ENCODE peak calls at places on chromosomes 2 and 18, in eight cellular contexts. One of them, this sample, is unnamed.

GRCh38 chr2:47038656-47039501 is 116.2 kb downstream of the STPG4 start:
- DNase-seq in left ventricle myocardium inferior: no peak
- DNase-seq in CD8-positive, alpha-beta T cell: no peak
- DNase-seq in cardiac muscle cell: no peak
- DNase-seq in right atrium auricular region: no peak
- DNase-seq in right cardiac atrium: peak; percentile 54
- DNase-seq in heart left ventricle: no peak
- DNase-seq in CD4-positive, CD25-positive, alpha-beta regulatory T cell: no peak
- DNase-seq in this sample: no peak

GRCh38 chr2:152222975-152223638 is 47.5 kb upstream of the STAM2 start:
- DNase-seq in CD8-positive, alpha-beta T cell: no peak
- DNase-seq in left ventricle myocardium inferior: peak; percentile 41
- DNase-seq in cardiac muscle cell: peak; percentile 98
- DNase-seq in heart left ventricle: peak; percentile 64
- DNase-seq in right atrium auricular region: no peak
- DNase-seq in CD4-positive, CD25-positive, alpha-beta regulatory T cell: no peak
- DNase-seq in right cardiac atrium: peak; percentile 86
- DNase-seq in this sample: no peak

GRCh38 chr18:63410792-63411191 is 11.5 kb downstream of the VPS4B start:
- DNase-seq in left ventricle myocardium inferior: no peak
- DNase-seq in CD4-positive, CD25-positive, alpha-beta regulatory T cell: no peak
- DNase-seq in CD8-positive, alpha-beta T cell: no peak
- DNase-seq in cardiac muscle cell: peak; percentile 32
- DNase-seq in right cardiac atrium: no peak
- DNase-seq in right atrium auricular region: no peak
- DNase-seq in heart left ventricle: no peak
- DNase-seq in this sample: no peak

GRCh38 chr2:68774569-68775271 is 40.1 kb downstream of the ARHGAP25 start:
- DNase-seq in CD4-positive, CD25-positive, alpha-beta regulatory T cell: peak; percentile 56
- DNase-seq in heart left ventricle: peak; percentile 80
- DNase-seq in right atrium auricular region: peak; percentile 78
- DNase-seq in CD8-positive, alpha-beta T cell: peak; percentile 40
- DNase-seq in right cardiac atrium: peak; percentile 88
- DNase-seq in cardiac muscle cell: peak; percentile 81
- DNase-seq in left ventricle myocardium inferior: peak; percentile 70
- DNase-seq in this sample: no peak

GRCh38 chr2:12318427-12319057 is 398.2 kb upstream of the TRIB2 start:
- DNase-seq in CD8-positive, alpha-beta T cell: no peak
- DNase-seq in right atrium auricular region: no peak
- DNase-seq in CD4-positive, CD25-positive, alpha-beta regulatory T cell: no peak
- DNase-seq in heart left ventricle: no peak
- DNase-seq in cardiac muscle cell: no peak
- DNase-seq in right cardiac atrium: no peak
- DNase-seq in left ventricle myocardium inferior: no peak
- DNase-seq in this sample: no peak

GRCh38 chr2:71583876-71584275 is 130.5 kb downstream of the DYSF start:
- DNase-seq in cardiac muscle cell: no peak
- DNase-seq in right cardiac atrium: no peak
- DNase-seq in heart left ventricle: no peak
- DNase-seq in CD4-positive, CD25-positive, alpha-beta regulatory T cell: no peak
- DNase-seq in left ventricle myocardium inferior: no peak
- DNase-seq in right atrium auricular region: no peak
- DNase-seq in CD8-positive, alpha-beta T cell: no peak
- DNase-seq in this sample: no peak

GRCh38 chr2:45631955-45632354 is 19.5 kb upstream of the PRKCE start:
- DNase-seq in heart left ventricle: no peak
- DNase-seq in CD4-positive, CD25-positive, alpha-beta regulatory T cell: no peak
- DNase-seq in left ventricle myocardium inferior: no peak
- DNase-seq in right cardiac atrium: no peak
- DNase-seq in right atrium auricular region: no peak
- DNase-seq in cardiac muscle cell: no peak
- DNase-seq in CD8-positive, alpha-beta T cell: no peak
- DNase-seq in this sample: no peak

GRCh38 chr2:25920326-25920725 is 42.0 kb upstream of the ASXL2 start:
- DNase-seq in right atrium auricular region: no peak
- DNase-seq in CD4-positive, CD25-positive, alpha-beta regulatory T cell: no peak
- DNase-seq in CD8-positive, alpha-beta T cell: no peak
- DNase-seq in cardiac muscle cell: no peak
- DNase-seq in heart left ventricle: no peak
- DNase-seq in right cardiac atrium: no peak
- DNase-seq in left ventricle myocardium inferior: no peak
- DNase-seq in this sample: no peak

GRCh38 chr18:9711361-9712129 is 3.4 kb downstream of the RAB31 start:
- DNase-seq in cardiac muscle cell: no peak
- DNase-seq in CD4-positive, CD25-positive, alpha-beta regulatory T cell: no peak
- DNase-seq in heart left ventricle: no peak
- DNase-seq in right atrium auricular region: no peak
- DNase-seq in right cardiac atrium: no peak
- DNase-seq in CD8-positive, alpha-beta T cell: no peak
- DNase-seq in left ventricle myocardium inferior: no peak
- DNase-seq in this sample: no peak

GRCh38 chr2:127080941-127081769 is 25.8 kb downstream of the BIN1 start:
- DNase-seq in right cardiac atrium: no peak
- DNase-seq in cardiac muscle cell: no peak
- DNase-seq in right atrium auricular region: no peak
- DNase-seq in left ventricle myocardium inferior: no peak
- DNase-seq in CD8-positive, alpha-beta T cell: peak; percentile 30
- DNase-seq in heart left ventricle: no peak
- DNase-seq in CD4-positive, CD25-positive, alpha-beta regulatory T cell: peak; percentile 62
- DNase-seq in this sample: no peak

GRCh38 chr2:176124358-176125214 is 2.1 kb downstream of the HOXD9 start:
- DNase-seq in heart left ventricle: no peak
- DNase-seq in right atrium auricular region: no peak
- DNase-seq in left ventricle myocardium inferior: no peak
- DNase-seq in CD4-positive, CD25-positive, alpha-beta regulatory T cell: no peak
- DNase-seq in CD8-positive, alpha-beta T cell: no peak
- DNase-seq in cardiac muscle cell: no peak
- DNase-seq in right cardiac atrium: no peak
- DNase-seq in this sample: no peak

GRCh38 chr18:48919547-48919946 is 31.2 kb downstream of the SMAD7 start:
- DNase-seq in left ventricle myocardium inferior: no peak
- DNase-seq in right cardiac atrium: peak; percentile 55
- DNase-seq in right atrium auricular region: no peak
- DNase-seq in CD4-positive, CD25-positive, alpha-beta regulatory T cell: no peak
- DNase-seq in CD8-positive, alpha-beta T cell: no peak
- DNase-seq in heart left ventricle: no peak
- DNase-seq in cardiac muscle cell: no peak
- DNase-seq in this sample: peak; percentile 78

GRCh38 chr2:99821572-99822369 is 320.6 kb downstream of the AFF3 start:
- DNase-seq in left ventricle myocardium inferior: no peak
- DNase-seq in cardiac muscle cell: peak; percentile 17
- DNase-seq in right atrium auricular region: no peak
- DNase-seq in right cardiac atrium: no peak
- DNase-seq in CD4-positive, CD25-positive, alpha-beta regulatory T cell: no peak
- DNase-seq in CD8-positive, alpha-beta T cell: no peak
- DNase-seq in heart left ventricle: no peak
- DNase-seq in this sample: no peak

GRCh38 chr2:64313311-64313710 is 140.7 kb upstream of the LGALSL start:
- DNase-seq in left ventricle myocardium inferior: no peak
- DNase-seq in heart left ventricle: no peak
- DNase-seq in CD8-positive, alpha-beta T cell: no peak
- DNase-seq in CD4-positive, CD25-positive, alpha-beta regulatory T cell: no peak
- DNase-seq in right cardiac atrium: peak; percentile 65
- DNase-seq in cardiac muscle cell: peak; percentile 49
- DNase-seq in right atrium auricular region: no peak
- DNase-seq in this sample: no peak

GRCh38 chr2:179636100-179636980 is 225.1 kb downstream of the ZNF385B start:
- DNase-seq in left ventricle myocardium inferior: no peak
- DNase-seq in heart left ventricle: no peak
- DNase-seq in right cardiac atrium: no peak
- DNase-seq in cardiac muscle cell: no peak
- DNase-seq in CD4-positive, CD25-positive, alpha-beta regulatory T cell: no peak
- DNase-seq in CD8-positive, alpha-beta T cell: no peak
- DNase-seq in right atrium auricular region: no peak
- DNase-seq in this sample: no peak

GRCh38 chr2:45302011-45302325 is 292.7 kb upstream of the SIX2 start:
- DNase-seq in left ventricle myocardium inferior: no peak
- DNase-seq in right cardiac atrium: no peak
- DNase-seq in CD4-positive, CD25-positive, alpha-beta regulatory T cell: no peak
- DNase-seq in right atrium auricular region: no peak
- DNase-seq in CD8-positive, alpha-beta T cell: no peak
- DNase-seq in heart left ventricle: no peak
- DNase-seq in cardiac muscle cell: no peak
- DNase-seq in this sample: no peak

GRCh38 chr2:212961255-212961654 is 190.2 kb downstream of the IKZF2 start:
- DNase-seq in heart left ventricle: no peak
- DNase-seq in right atrium auricular region: no peak
- DNase-seq in left ventricle myocardium inferior: no peak
- DNase-seq in CD4-positive, CD25-positive, alpha-beta regulatory T cell: no peak
- DNase-seq in cardiac muscle cell: no peak
- DNase-seq in right cardiac atrium: no peak
- DNase-seq in CD8-positive, alpha-beta T cell: no peak
- DNase-seq in this sample: no peak

GRCh38 chr2:48400553-48401179 is 129.3 kb upstream of the STON1 start:
- DNase-seq in right cardiac atrium: no peak
- DNase-seq in left ventricle myocardium inferior: no peak
- DNase-seq in CD8-positive, alpha-beta T cell: no peak
- DNase-seq in heart left ventricle: no peak
- DNase-seq in right atrium auricular region: no peak
- DNase-seq in CD4-positive, CD25-positive, alpha-beta regulatory T cell: no peak
- DNase-seq in cardiac muscle cell: no peak
- DNase-seq in this sample: no peak

GRCh38 chr18:25282922-25283703 is 68.9 kb downstream of the ZNF521 start:
- DNase-seq in right atrium auricular region: no peak
- DNase-seq in heart left ventricle: no peak
- DNase-seq in cardiac muscle cell: no peak
- DNase-seq in right cardiac atrium: no peak
- DNase-seq in CD8-positive, alpha-beta T cell: no peak
- DNase-seq in CD4-positive, CD25-positive, alpha-beta regulatory T cell: no peak
- DNase-seq in left ventricle myocardium inferior: no peak
- DNase-seq in this sample: no peak

GRCh38 chr18:525066-525797 is 24.7 kb upstream of the COLEC12 start:
- DNase-seq in right atrium auricular region: no peak
- DNase-seq in left ventricle myocardium inferior: no peak
- DNase-seq in heart left ventricle: no peak
- DNase-seq in CD4-positive, CD25-positive, alpha-beta regulatory T cell: no peak
- DNase-seq in CD8-positive, alpha-beta T cell: no peak
- DNase-seq in cardiac muscle cell: peak; percentile 59
- DNase-seq in right cardiac atrium: no peak
- DNase-seq in this sample: no peak

GRCh38 chr2:108182489-108182888 is 57.3 kb upstream of the SULT1C3 start:
- DNase-seq in right cardiac atrium: no peak
- DNase-seq in left ventricle myocardium inferior: no peak
- DNase-seq in heart left ventricle: no peak
- DNase-seq in right atrium auricular region: no peak
- DNase-seq in CD4-positive, CD25-positive, alpha-beta regulatory T cell: no peak
- DNase-seq in CD8-positive, alpha-beta T cell: no peak
- DNase-seq in cardiac muscle cell: peak; percentile 6
- DNase-seq in this sample: no peak

GRCh38 chr2:237977380-237977779 is 10.6 kb downstream of the UBE2F start:
- DNase-seq in CD4-positive, CD25-positive, alpha-beta regulatory T cell: no peak
- DNase-seq in heart left ventricle: no peak
- DNase-seq in CD8-positive, alpha-beta T cell: no peak
- DNase-seq in left ventricle myocardium inferior: no peak
- DNase-seq in right atrium auricular region: no peak
- DNase-seq in cardiac muscle cell: no peak
- DNase-seq in right cardiac atrium: no peak
- DNase-seq in this sample: no peak

GRCh38 chr2:170265321-170265720 is 87.4 kb downstream of the MYO3B start:
- DNase-seq in heart left ventricle: no peak
- DNase-seq in cardiac muscle cell: no peak
- DNase-seq in right cardiac atrium: no peak
- DNase-seq in left ventricle myocardium inferior: no peak
- DNase-seq in right atrium auricular region: no peak
- DNase-seq in CD8-positive, alpha-beta T cell: no peak
- DNase-seq in CD4-positive, CD25-positive, alpha-beta regulatory T cell: no peak
- DNase-seq in this sample: no peak

GRCh38 chr2:30235008-30235655 is 3.8 kb downstream of the LBH start:
- DNase-seq in CD8-positive, alpha-beta T cell: peak; percentile 28
- DNase-seq in right atrium auricular region: no peak
- DNase-seq in CD4-positive, CD25-positive, alpha-beta regulatory T cell: no peak
- DNase-seq in heart left ventricle: no peak
- DNase-seq in left ventricle myocardium inferior: no peak
- DNase-seq in cardiac muscle cell: no peak
- DNase-seq in right cardiac atrium: no peak
- DNase-seq in this sample: no peak
- H3K27ac ChIP-seq in CD8-positive, alpha-beta T cell: peak overlapping the region; percentile 99
- H3K27ac ChIP-seq in right atrium auricular region: no peak overlapping the region
- H3K27ac ChIP-seq in CD4-positive, CD25-positive, alpha-beta regulatory T cell: peak overlapping the region; percentile 96
- H3K27ac ChIP-seq in heart left ventricle: no peak overlapping the region
- H3K27ac ChIP-seq in left ventricle myocardium inferior: peak overlapping the region; percentile 99
- H3K27ac ChIP-seq in cardiac muscle cell: peak overlapping the region; percentile 50
- H3K27ac ChIP-seq in right cardiac atrium: no peak overlapping the region
- H3K27ac ChIP-seq in this sample: peak overlapping the region; percentile 79

GRCh38 chr18:76451475-76452331 is 43.3 kb downstream of the ZNF516 start:
- DNase-seq in CD4-positive, CD25-positive, alpha-beta regulatory T cell: no peak
- DNase-seq in right atrium auricular region: peak; percentile 58
- DNase-seq in heart left ventricle: peak; percentile 6
- DNase-seq in cardiac muscle cell: no peak
- DNase-seq in CD8-positive, alpha-beta T cell: no peak
- DNase-seq in right cardiac atrium: peak; percentile 51
- DNase-seq in left ventricle myocardium inferior: no peak
- DNase-seq in this sample: peak; percentile 64
- H3K27ac ChIP-seq in CD4-positive, CD25-positive, alpha-beta regulatory T cell: no peak overlapping the region
- H3K27ac ChIP-seq in right atrium auricular region: peak overlapping the region; percentile 86
- H3K27ac ChIP-seq in heart left ventricle: peak overlapping the region; percentile 71
- H3K27ac ChIP-seq in cardiac muscle cell: peak overlapping the region; percentile 86
- H3K27ac ChIP-seq in CD8-positive, alpha-beta T cell: no peak overlapping the region
- H3K27ac ChIP-seq in right cardiac atrium: peak overlapping the region; percentile 84
- H3K27ac ChIP-seq in left ventricle myocardium inferior: peak overlapping the region; percentile 87
- H3K27ac ChIP-seq in this sample: peak overlapping the region; percentile 88

DNA sequence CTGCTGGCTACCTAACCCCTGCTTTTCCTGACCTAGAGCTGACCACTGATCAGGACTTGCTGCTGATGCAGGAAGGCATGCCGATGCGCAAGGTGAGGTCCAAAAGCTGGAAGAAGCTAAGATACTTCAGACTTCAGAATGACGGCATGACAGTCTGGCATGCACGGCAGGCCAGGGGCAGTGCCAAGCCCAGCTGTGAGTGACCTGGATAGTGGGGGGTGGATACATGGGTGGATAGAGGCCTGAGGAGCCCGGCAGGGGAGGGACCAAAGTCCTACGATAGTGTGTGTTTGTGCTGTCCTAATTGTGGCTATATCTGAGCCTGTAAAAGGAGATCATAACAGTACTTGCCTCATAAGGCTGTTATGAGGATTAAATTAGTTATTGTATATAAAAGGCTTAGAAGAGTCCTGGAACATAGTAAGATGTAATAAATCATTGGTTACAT is 8.2 kb downstream of the PLCD4 start:
- DNase-seq in CD4-positive, CD25-positive, alpha-beta regulatory T cell: no peak
- DNase-seq in right atrium auricular region: no peak
- DNase-seq in cardiac muscle cell: no peak
- DNase-seq in heart left ventricle: no peak
- DNase-seq in right cardiac atrium: no peak
- DNase-seq in CD8-positive, alpha-beta T cell: no peak
- DNase-seq in left ventricle myocardium inferior: no peak
- DNase-seq in this sample: no peak
- H3K27ac ChIP-seq in CD4-positive, CD25-positive, alpha-beta regulatory T cell: no peak overlapping the region
- H3K27ac ChIP-seq in right atrium auricular region: no peak overlapping the region
- H3K27ac ChIP-seq in cardiac muscle cell: no peak overlapping the region
- H3K27ac ChIP-seq in heart left ventricle: no peak overlapping the region
- H3K27ac ChIP-seq in right cardiac atrium: no peak overlapping the region
- H3K27ac ChIP-seq in CD8-positive, alpha-beta T cell: no peak overlapping the region
- H3K27ac ChIP-seq in left ventricle myocardium inferior: no peak overlapping the region
- H3K27ac ChIP-seq in this sample: no peak overlapping the region

DNA sequence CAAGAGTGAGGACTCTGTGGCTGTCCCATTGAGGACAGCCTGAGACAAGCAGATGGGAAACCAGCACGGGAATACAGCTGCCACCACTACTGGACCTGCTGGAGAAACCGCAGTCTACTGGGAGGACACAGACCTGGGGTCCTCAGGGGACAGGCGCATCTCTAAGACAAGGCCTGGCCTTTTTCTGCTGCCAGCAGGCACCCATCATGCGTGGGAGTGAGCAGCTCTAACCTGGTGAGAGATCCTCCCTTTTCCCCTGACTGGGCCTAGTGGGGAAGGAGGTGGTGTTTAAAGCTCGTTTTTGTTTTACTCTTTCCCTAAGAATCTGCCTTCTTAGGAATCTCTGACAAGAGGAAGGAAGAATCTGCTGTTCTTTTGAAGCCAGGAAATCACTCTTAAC is 36.6 kb downstream of the CYRIA start:
- DNase-seq in cardiac muscle cell: no peak
- DNase-seq in right atrium auricular region: no peak
- DNase-seq in right cardiac atrium: no peak
- DNase-seq in CD8-positive, alpha-beta T cell: no peak
- DNase-seq in CD4-positive, CD25-positive, alpha-beta regulatory T cell: no peak
- DNase-seq in left ventricle myocardium inferior: no peak
- DNase-seq in heart left ventricle: no peak
- DNase-seq in this sample: no peak
- H3K27ac ChIP-seq in cardiac muscle cell: no peak overlapping the region
- H3K27ac ChIP-seq in right atrium auricular region: no peak overlapping the region
- H3K27ac ChIP-seq in right cardiac atrium: no peak overlapping the region
- H3K27ac ChIP-seq in CD8-positive, alpha-beta T cell: no peak overlapping the region
- H3K27ac ChIP-seq in CD4-positive, CD25-positive, alpha-beta regulatory T cell: no peak overlapping the region
- H3K27ac ChIP-seq in left ventricle myocardium inferior: no peak overlapping the region
- H3K27ac ChIP-seq in heart left ventricle: no peak overlapping the region
- H3K27ac ChIP-seq in this sample: peak overlapping the region; percentile 2